ENCODE peak calls at places on chromosomes 6 and 20, in five cellular contexts. One of them, this sample, is unnamed.

GRCh38 chr6:21748343-21749063 is 155.0 kb downstream of the SOX4 start:
- DNase-seq in AG09309: no peak
- DNase-seq in tibial artery: no peak
- DNase-seq in DMS 273 treated with DMSO at 0.1 percent for 48 hours: peak; percentile 59
- DNase-seq in SK-N-DZ: no peak
- DNase-seq in this sample: no peak

GRCh38 chr6:160106701-160107100 is 14.9 kb upstream of the SLC22A1 start:
- DNase-seq in SK-N-DZ: no peak
- DNase-seq in tibial artery: no peak
- DNase-seq in AG09309: no peak
- DNase-seq in DMS 273 treated with DMSO at 0.1 percent for 48 hours: no peak
- DNase-seq in this sample: no peak

GRCh38 chr6:108690326-108691000 is 129.7 kb downstream of the FOXO3 start:
- DNase-seq in tibial artery: no peak
- DNase-seq in DMS 273 treated with DMSO at 0.1 percent for 48 hours: no peak
- DNase-seq in SK-N-DZ: no peak
- DNase-seq in AG09309: no peak
- DNase-seq in this sample: no peak

GRCh38 chr20:19528286-19529030 is 229.6 kb upstream of the RIN2 start:
- DNase-seq in AG09309: no peak
- DNase-seq in DMS 273 treated with DMSO at 0.1 percent for 48 hours: no peak
- DNase-seq in tibial artery: no peak
- DNase-seq in SK-N-DZ: no peak
- DNase-seq in this sample: no peak

GRCh38 chr6:5786321-5787053 is 220.2 kb downstream of the NRN1 start:
- DNase-seq in SK-N-DZ: peak; percentile 41
- DNase-seq in tibial artery: no peak
- DNase-seq in AG09309: no peak
- DNase-seq in DMS 273 treated with DMSO at 0.1 percent for 48 hours: no peak
- DNase-seq in this sample: no peak

GRCh38 chr6:24520929-24521546 is 26.3 kb downstream of the ALDH5A1 start:
- DNase-seq in SK-N-DZ: peak; percentile 46
- DNase-seq in AG09309: no peak
- DNase-seq in tibial artery: peak; percentile 39
- DNase-seq in DMS 273 treated with DMSO at 0.1 percent for 48 hours: no peak
- DNase-seq in this sample: no peak

GRCh38 chr6:140346461-140346860 is 972.0 kb upstream of the CITED2 start:
- DNase-seq in tibial artery: no peak
- DNase-seq in DMS 273 treated with DMSO at 0.1 percent for 48 hours: no peak
- DNase-seq in SK-N-DZ: no peak
- DNase-seq in AG09309: peak; percentile 43
- DNase-seq in this sample: no peak

GRCh38 chr6:14282854-14283505 is 165.4 kb downstream of the CD83 start:
- DNase-seq in DMS 273 treated with DMSO at 0.1 percent for 48 hours: no peak
- DNase-seq in SK-N-DZ: no peak
- DNase-seq in AG09309: no peak
- DNase-seq in tibial artery: no peak
- DNase-seq in this sample: no peak

GRCh38 chr6:7204726-7205125 is 97.0 kb downstream of the RREB1 start:
- DNase-seq in tibial artery: no peak
- DNase-seq in SK-N-DZ: no peak
- DNase-seq in AG09309: peak; percentile 33
- DNase-seq in DMS 273 treated with DMSO at 0.1 percent for 48 hours: no peak
- DNase-seq in this sample: no peak

GRCh38 chr6:11710221-11710836 is 68.3 kb downstream of the ADTRP start:
- DNase-seq in tibial artery: no peak
- DNase-seq in DMS 273 treated with DMSO at 0.1 percent for 48 hours: no peak
- DNase-seq in AG09309: no peak
- DNase-seq in SK-N-DZ: no peak
- DNase-seq in this sample: no peak

GRCh38 chr6:169933839-169934698 is 182.6 kb downstream of the ERMARD start:
- DNase-seq in DMS 273 treated with DMSO at 0.1 percent for 48 hours: no peak
- DNase-seq in SK-N-DZ: no peak
- DNase-seq in tibial artery: peak; percentile 50
- DNase-seq in AG09309: no peak
- DNase-seq in this sample: no peak

GRCh38 chr6:111809264-111809663 is 64.0 kb downstream of the FYN start:
- DNase-seq in AG09309: no peak
- DNase-seq in DMS 273 treated with DMSO at 0.1 percent for 48 hours: peak; percentile 43
- DNase-seq in tibial artery: no peak
- DNase-seq in SK-N-DZ: no peak
- DNase-seq in this sample: no peak